ENCODE peak calls at places on chromosome 19, in eight cellular contexts. Y is GM04504; R is psoas muscle; Q is neural crest cell; N is stimulated activated CD8-positive, alpha-beta memory T cell treated with anti-CD3 and anti-CD28 coated beads, Interleukin-7, amount 100 ng/mL, for 1 hour; M is right cardiac atrium; Z is HuH-7.5; P is kidney. J is an unnamed sample.
A peak's percentile ranks its signal among the peaks of the same experiment; 100 is the strongest.

GRCh38 chr19:38044267-38045111 is 137.5 kb downstream of the SIPA1L3 start:
- DNase-seq in Y (no peak), R (no peak), Q (no peak), N (no peak), M (no peak), Z (no peak), P (no peak), J (peak; percentile 17)

GRCh38 chr19:12838182-12838890 is at the start of gene MAST1:
- DNase-seq in Y (no peak), R (peak; percentile 24), Q (peak; percentile 54), N (no peak), M (peak; percentile 68), Z (peak; percentile 91), P (no peak), J (no peak)

GRCh38 chr19:56155124-56155687 is 14.1 kb downstream of the ZNF444 start:
- DNase-seq in Y (no peak), R (no peak), Q (no peak), N (no peak), M (no peak), Z (peak; percentile 67), P (no peak), J (no peak)

GRCh38 chr19:15244808-15245207 is 12.6 kb upstream of the EPHX3 start:
- DNase-seq in Y (no peak), R (no peak), Q (no peak), N (no peak), M (no peak), Z (no peak), P (no peak), J (no peak)

GRCh38 chr19:50556236-50557008 is 11.8 kb downstream of the LRRC4B start:
- DNase-seq in Y (peak; percentile 12), R (peak; percentile 74), Q (peak; percentile 98), N (peak; percentile 56), M (peak; percentile 92), Z (peak; percentile 90), P (peak; percentile 86), J (peak; percentile 86)

GRCh38 chr19:3649888-3650287 is 23.3 kb upstream of the CACTIN start:
- DNase-seq in Y (no peak), R (no peak), Q (no peak), N (no peak), M (peak; percentile 61), Z (no peak), P (no peak), J (no peak)

GRCh38 chr19:4464815-4465581 is 7.1 kb upstream of the HDGFL2 start:
- DNase-seq in Y (no peak), R (no peak), Q (no peak), N (no peak), M (no peak), Z (no peak), P (no peak), J (no peak)

GRCh38 chr19:29622191-29623070 is 16.3 kb downstream of the POP4 start:
- DNase-seq in Y (no peak), R (no peak), Q (no peak), N (no peak), M (no peak), Z (no peak), P (peak; percentile 67), J (no peak)

GRCh38 chr19:16252459-16253205 is 54.9 kb downstream of the AP1M1 start:
- DNase-seq in Y (no peak), R (no peak), Q (no peak), N (no peak), M (peak; percentile 78), Z (no peak), P (peak; percentile 78), J (peak; percentile 58)

GRCh38 chr19:48635263-48635965 is 1.8 kb downstream of the DBP start:
- DNase-seq in Y (no peak), R (peak; percentile 80), Q (no peak), N (peak; percentile 62), M (peak; percentile 91), Z (peak; percentile 86), P (peak; percentile 93), J (peak; percentile 79)

GRCh38 chr19:1295169-1296012 is 9.7 kb downstream of the EFNA2 start:
- DNase-seq in Y (no peak), R (no peak), Q (no peak), N (no peak), M (no peak), Z (no peak), P (peak; percentile 76), J (no peak)

GRCh38 chr19:17243854-17244617 is 1.7 kb downstream of the NR2F6 start:
- DNase-seq in Y (no peak), R (peak; percentile 69), Q (no peak), N (no peak), M (peak; percentile 86), Z (peak; percentile 82), P (peak; percentile 87), J (peak; percentile 80)

GRCh38 chr19:49475191-49475932 is 1.3 kb downstream of the FLT3LG start:
- DNase-seq in Y (no peak), R (no peak), Q (no peak), N (no peak), M (no peak), Z (no peak), P (no peak), J (no peak)